ENCODE peak calls at places on chromosomes 12 and 14, in seven cellular contexts. K is body of pancreas, T is AG09309, M is RWPE2, I is RWPE1, Z is omental fat pad, V is tibial nerve. S is an unnamed sample.

GRCh38 chr12:56274299-56274698 is 7.6 kb downstream of the COQ10A start:
- DNase-seq in I (no peak), K (no peak), Z (no peak), M (no peak), V (no peak), T (no peak), S (no peak)

GRCh38 chr12:116142936-116143882 is 134.3 kb downstream of the MED13L start:
- DNase-seq in Z (no peak), K (no peak), V (no peak), I (peak; percentile 54), M (no peak), T (no peak), S (peak; percentile 89)

GRCh38 chr12:50545213-50545612 is 40.4 kb downstream of the DIP2B start:
- DNase-seq in T (no peak), Z (no peak), V (no peak), M (no peak), I (no peak), K (no peak), S (no peak)

GRCh38 chr12:9244894-9245293 is 36.7 kb upstream of the PZP start:
- DNase-seq in V (peak; percentile 17), Z (no peak), I (no peak), M (no peak), T (no peak), K (peak; percentile 50), S (no peak)

GRCh38 chr12:54195736-54196347 is 7.1 kb upstream of the SMUG1 start:
- DNase-seq in K (no peak), V (no peak), Z (no peak), I (no peak), T (no peak), M (no peak), S (peak; percentile 40)

GRCh38 chr12:88577537-88577936 is 2.7 kb downstream of the KITLG start:
- DNase-seq in I (peak; percentile 45), M (no peak), K (no peak), Z (no peak), T (no peak), V (no peak), S (peak; percentile 38)

GRCh38 chr12:80776706-80777105 is 60.0 kb downstream of the MYF5 start:
- DNase-seq in Z (no peak), K (no peak), M (no peak), I (no peak), V (no peak), T (no peak), S (no peak)

GRCh38 chr14:88269816-88270416 is 53.2 kb downstream of the KCNK10 start:
- DNase-seq in Z (no peak), I (no peak), T (no peak), M (no peak), K (peak; percentile 34), V (no peak), S (no peak)

GRCh38 chr12:124019115-124019514 is 46.1 kb downstream of the ZNF664 start:
- DNase-seq in M (no peak), T (no peak), I (no peak), K (no peak), Z (no peak), V (no peak), S (no peak)

GRCh38 chr12:69102856-69103255 is 136.5 kb upstream of the CPSF6 start:
- DNase-seq in K (no peak), Z (no peak), T (no peak), M (no peak), V (no peak), I (no peak), S (no peak)

GRCh38 chr12:953776-954175 is 4.3 kb upstream of the RAD52 start:
- DNase-seq in I (peak; percentile 29), Z (no peak), M (no peak), K (no peak), V (no peak), T (peak; percentile 16), S (peak; percentile 27)

GRCh38 chr12:132171968-132172521 is 27.8 kb downstream of the NOC4L start:
- DNase-seq in V (no peak), Z (no peak), K (no peak), T (no peak), M (peak; percentile 47), I (no peak), S (no peak)

GRCh38 chr12:103751600-103751999 is 89.4 kb downstream of the NT5DC3 start:
- DNase-seq in Z (no peak), I (no peak), V (no peak), T (no peak), K (no peak), M (no peak), S (no peak)

GRCh38 chr14:99361596-99362220 is 89.7 kb upstream of the BCL11B start:
- DNase-seq in K (no peak), Z (no peak), V (no peak), M (no peak), T (no peak), I (no peak), S (no peak)

GRCh38 chr12:6292606-6293005 is 17.9 kb upstream of the PLEKHG6 start:
- DNase-seq in Z (no peak), M (no peak), V (no peak), K (no peak), T (peak; percentile 63), I (no peak), S (no peak)

GRCh38 chr12:65276923-65277322 is 1.6 kb upstream of the MSRB3 start:
- DNase-seq in Z (no peak), M (no peak), I (no peak), V (no peak), K (no peak), T (no peak), S (no peak)

GRCh38 chr12:30822385-30823139 is 67.8 kb upstream of the CAPRIN2 start:
- DNase-seq in V (peak; percentile 63), K (peak; percentile 75), I (peak; percentile 24), M (no peak), T (no peak), Z (peak; percentile 33), S (peak; percentile 62)

GRCh38 chr12:95857151-95857550 is 1.6 kb upstream of the SNRPF start:
- DNase-seq in V (no peak), T (no peak), M (no peak), I (no peak), K (no peak), Z (no peak), S (no peak)

GRCh38 chr12:95859344-95859816 is 628 bp downstream of the SNRPF start:
- DNase-seq in K (no peak), M (no peak), Z (no peak), I (peak; percentile 42), T (no peak), V (no peak), S (peak; percentile 39)

GRCh38 chr12:95859947-95860850 is 1.4 kb downstream of the SNRPF start:
- DNase-seq in M (no peak), K (no peak), Z (no peak), V (no peak), I (no peak), T (no peak), S (no peak)

GRCh38 chr12:95857799-95858198 is 953 bp upstream of the SNRPF start:
- DNase-seq in K (no peak), Z (no peak), M (no peak), V (no peak), I (no peak), T (no peak), S (no peak)

GRCh38 chr12:95858451-95859343 is at the start of gene SNRPF:
- DNase-seq in M (peak; percentile 93), Z (peak; percentile 86), V (peak; percentile 92), T (peak; percentile 90), I (peak; percentile 100), K (peak; percentile 96), S (peak; percentile 97)
- TF ChIP-seq CTCF in M (no peak), Z (no peak), V (peak; percentile 51), T (no peak), I (peak; percentile 21), K (peak; percentile 22), S (no peak)

GRCh38 chr14:92439551-92440344 is 73.8 kb upstream of the RIN3 start:
- DNase-seq in M (no peak), V (no peak), K (no peak), Z (no peak), T (no peak), I (no peak), S (no peak)
- TF ChIP-seq CTCF in M (no peak), V (no peak), K (no peak), Z (no peak), T (no peak), I (no peak), S (no peak)

DNA sequence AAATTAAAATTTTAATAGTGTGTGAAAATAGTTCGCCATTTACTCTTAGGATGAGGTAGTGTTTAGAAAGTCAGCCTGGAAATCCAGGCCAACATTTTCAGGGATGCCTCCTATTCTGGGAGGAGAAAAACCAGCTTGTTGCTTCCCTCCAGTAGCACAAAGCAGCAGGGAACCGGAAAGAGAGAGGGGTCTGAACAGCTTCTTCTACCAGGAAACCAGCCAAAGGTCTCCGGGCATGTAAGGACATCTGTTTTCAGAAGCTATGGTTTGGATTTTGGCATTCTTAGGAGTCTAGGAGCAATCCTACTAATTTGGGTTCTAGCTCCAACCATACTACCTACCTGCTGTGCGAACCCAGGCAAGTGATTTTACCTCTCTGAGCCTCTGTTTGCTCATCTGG is 85.3 kb downstream of the DPF3 start:
- DNase-seq in K (no peak), T (no peak), Z (no peak), M (no peak), I (no peak), V (no peak), S (peak; percentile 59)
- TF ChIP-seq CTCF in K (no peak), T (no peak), Z (no peak), M (no peak), I (no peak), V (no peak), S (no peak)

DNA sequence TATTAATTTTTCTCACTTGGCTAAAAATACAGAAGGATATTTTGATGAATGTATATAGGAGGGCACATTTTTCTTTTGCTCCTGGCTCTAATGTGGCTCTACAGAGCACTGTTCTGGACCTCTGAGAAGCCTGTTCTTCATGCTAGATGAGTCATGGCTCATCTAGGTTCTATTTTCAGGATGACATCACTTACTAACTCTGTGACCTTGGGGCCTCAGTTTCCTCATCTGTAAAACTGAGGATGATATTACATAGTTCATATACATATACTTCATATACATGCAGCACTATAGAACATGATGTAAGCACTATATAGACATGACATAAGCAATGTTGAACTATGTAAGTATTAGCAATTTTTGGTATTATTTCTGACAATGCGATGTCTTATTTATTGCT is 35.8 kb downstream of the SOCS2 start:
- DNase-seq in V (no peak), T (no peak), K (no peak), I (no peak), M (no peak), Z (no peak), S (no peak)
- TF ChIP-seq CTCF in V (no peak), T (no peak), K (no peak), I (no peak), M (no peak), Z (no peak), S (no peak)

GRCh38 chr14:31672709-31673108 is 111.5 kb downstream of the NUBPL start:
- DNase-seq in I (no peak), V (no peak), K (no peak), Z (no peak), T (no peak), M (no peak), S (no peak)
- TF ChIP-seq CTCF in I (no peak), V (no peak), K (no peak), Z (no peak), T (no peak), M (no peak), S (no peak)